ENCODE peak calls at places on chromosomes 4 and X, in five cellular contexts. K, I, Q, O and C are unnamed samples.

GRCh38 chr4:26058537-26058936 is 144.5 kb downstream of the SMIM20 start:
- DNase-seq in K (no peak), I (peak; percentile 11), Q (no peak), O (peak; percentile 95), C (no peak)

GRCh38 chr4:141565379-141566089 is 70.8 kb upstream of the IL15 start:
- DNase-seq in K (no peak), I (no peak), Q (no peak), O (peak; percentile 35), C (peak; percentile 44)

GRCh38 chr4:39363773-39364393 is 2.3 kb downstream of the RFC1 start:
- DNase-seq in K (no peak), I (no peak), Q (no peak), O (no peak), C (no peak)

GRCh38 chrX:155744534-155744933 is 131.8 kb upstream of the TMLHE start:
- DNase-seq in K (no peak), I (no peak), Q (no peak), O (peak; percentile 14), C (no peak)

GRCh38 chr4:122053186-122053585 is 98.9 kb upstream of the BLTP1 start:
- DNase-seq in K (no peak), I (no peak), Q (no peak), O (no peak), C (no peak)

GRCh38 chr4:107349266-107349665 is 313.2 kb upstream of the DKK2 start:
- DNase-seq in K (no peak), I (no peak), Q (peak; percentile 2), O (no peak), C (peak; percentile 14)

GRCh38 chrX:46912098-46912672 is at the start of gene JADE3:
- DNase-seq in K (peak; percentile 74), I (peak; percentile 79), Q (peak; percentile 84), O (peak; percentile 83), C (peak; percentile 69)

GRCh38 chrX:1421433-1422134 is 29.7 kb upstream of the SLC25A6 start:
- DNase-seq in K (no peak), I (no peak), Q (no peak), O (no peak), C (no peak)

GRCh38 chr4:31290836-31291235 is 570.7 kb downstream of the PCDH7 start:
- DNase-seq in K (peak; percentile 7), I (no peak), Q (no peak), O (no peak), C (no peak)

GRCh38 chr4:85399270-85399669 is 75.7 kb upstream of the ARHGAP24 start:
- DNase-seq in K (no peak), I (no peak), Q (no peak), O (no peak), C (peak; percentile 14)

GRCh38 chr4:88002786-88003185 is 4.6 kb upstream of the PKD2 start:
- DNase-seq in K (no peak), I (peak; percentile 23), Q (peak; percentile 29), O (no peak), C (no peak)

GRCh38 chr4:55180980-55181379 is 55.6 kb upstream of the KDR start:
- DNase-seq in K (no peak), I (peak; percentile 26), Q (no peak), O (no peak), C (peak; percentile 17)

GRCh38 chr4:1058198-1058996 is 47.0 kb downstream of the FGFRL1 start:
- DNase-seq in K (peak; percentile 62), I (no peak), Q (no peak), O (peak; percentile 35), C (no peak)

GRCh38 chr4:57147335-57148060 is 37.3 kb upstream of the IGFBP7 start:
- DNase-seq in K (no peak), I (peak; percentile 88), Q (peak; percentile 90), O (peak; percentile 79), C (peak; percentile 37)

GRCh38 chrX:132489256-132490085 is 633 bp upstream of the MBNL3 start:
- DNase-seq in K (peak; percentile 72), I (peak; percentile 66), Q (peak; percentile 70), O (peak; percentile 54), C (peak; percentile 60)

GRCh38 chr4:1298461-1298860 is 8.8 kb downstream of the MAEA start:
- DNase-seq in K (no peak), I (no peak), Q (no peak), O (no peak), C (no peak)

GRCh38 chrX:131067846-131068745 is 9.9 kb downstream of the ARHGAP36 start:
- DNase-seq in K (no peak), I (no peak), Q (no peak), O (no peak), C (no peak)

GRCh38 chrX:50081282-50081955 is 119.4 kb downstream of the AKAP4 start:
- DNase-seq in K (peak; percentile 50), I (peak; percentile 45), Q (peak; percentile 47), O (peak; percentile 33), C (peak; percentile 19)

GRCh38 chr4:577499-578450 is 1.7 kb upstream of the TMEM271 start:
- DNase-seq in K (no peak), I (peak; percentile 8), Q (peak; percentile 42), O (peak; percentile 66), C (peak; percentile 25)

GRCh38 chr4:25011135-25011866 is 19.4 kb downstream of the LGI2 start:
- DNase-seq in K (no peak), I (no peak), Q (no peak), O (no peak), C (no peak)

GRCh38 chr4:88866862-88867550 is 169.4 kb upstream of the NAP1L5 start:
- DNase-seq in K (no peak), I (no peak), Q (no peak), O (peak; percentile 88), C (no peak)

GRCh38 chrX:9341305-9342201 is 123.3 kb upstream of the TBL1X start:
- DNase-seq in K (peak; percentile 76), I (peak; percentile 54), Q (peak; percentile 65), O (no peak), C (peak; percentile 85)

GRCh38 chr4:167614866-167615265 is 380.6 kb upstream of the SPOCK3 start:
- DNase-seq in K (no peak), I (no peak), Q (no peak), O (peak; percentile 39), C (no peak)

GRCh38 chr4:176271749-176272148 is 2.7 kb upstream of the ASB5 start:
- DNase-seq in K (no peak), I (no peak), Q (no peak), O (peak; percentile 71), C (no peak)

GRCh38 chrX:8668797-8669196 is 63.1 kb downstream of the ANOS1 start:
- DNase-seq in K (no peak), I (no peak), Q (no peak), O (no peak), C (no peak)

GRCh38 chr4:98399915-98400314 is 138.7 kb downstream of the RAP1GDS1 start:
- DNase-seq in K (no peak), I (no peak), Q (no peak), O (peak; percentile 34), C (no peak)